ENCODE peak calls at places on chromosomes 3 and 15, in nine cellular contexts. T is right cardiac atrium, J is stomach, D is mesenchymal stem cell, O is OCI-LY7, H is IMR-90, I is esophagus squamous epithelium, K is A549, M is cardiac muscle cell. U is an unnamed sample.

GRCh38 chr15:41727143-41727542 is 47.1 kb upstream of the MAPKBP1 start:
- DNase-seq in T (no peak), I (no peak), D (no peak), K (no peak), H (peak; percentile 49), J (no peak), O (no peak), M (no peak), U (no peak)

GRCh38 chr3:190430906-190431305 is 18.8 kb downstream of the TMEM207 start:
- DNase-seq in J (no peak), I (no peak), O (no peak), D (no peak), T (no peak), M (no peak), H (no peak), K (no peak), U (no peak)

GRCh38 chr3:159038405-159038804 is 236.6 kb downstream of the MFSD1 start:
- DNase-seq in T (no peak), O (no peak), M (no peak), D (no peak), J (no peak), H (no peak), K (no peak), I (no peak), U (no peak)

GRCh38 chr15:88231909-88232308 is 24.6 kb downstream of the NTRK3 start:
- DNase-seq in J (no peak), K (no peak), T (no peak), H (no peak), I (no peak), M (no peak), O (no peak), D (no peak), U (no peak)

GRCh38 chr3:188111002-188111584 is 42.9 kb upstream of the LPP start:
- DNase-seq in O (no peak), I (no peak), M (no peak), K (no peak), T (no peak), H (no peak), D (no peak), J (no peak), U (no peak)

GRCh38 chr15:67850336-67850735 is 10.5 kb upstream of the RNU6-1 start:
- DNase-seq in O (peak; percentile 57), D (no peak), K (no peak), I (no peak), H (no peak), J (no peak), T (no peak), M (no peak), U (no peak)

GRCh38 chr3:117165611-117166051 is 456.1 kb downstream of the TUSC7 start:
- DNase-seq in H (peak; percentile 56), J (no peak), I (no peak), T (no peak), D (no peak), O (no peak), K (no peak), M (no peak), U (no peak)

GRCh38 chr3:130918328-130918727 is 24.4 kb downstream of the ATP2C1 start:
- DNase-seq in D (no peak), H (no peak), J (no peak), K (no peak), O (no peak), I (no peak), M (no peak), T (no peak), U (peak; percentile 55)

GRCh38 chr15:45834622-45835021 is 199.8 kb downstream of the SQOR start:
- DNase-seq in T (no peak), K (no peak), I (no peak), D (no peak), O (no peak), M (no peak), H (no peak), J (no peak), U (no peak)

GRCh38 chr15:35696767-35697231 is 150.8 kb upstream of the DPH6 start:
- DNase-seq in I (no peak), J (no peak), K (peak; percentile 9), M (no peak), H (peak; percentile 93), D (peak; percentile 85), O (no peak), T (no peak), U (no peak)

GRCh38 chr3:139774570-139775302 is 97.0 kb upstream of the NMNAT3 start:
- DNase-seq in J (no peak), D (peak; percentile 72), I (no peak), O (no peak), T (no peak), H (no peak), M (peak; percentile 24), K (no peak), U (no peak)

GRCh38 chr15:41656188-41656587 is 4.0 kb upstream of the MGA start:
- DNase-seq in K (no peak), H (peak; percentile 44), O (no peak), D (peak; percentile 68), J (no peak), I (no peak), M (no peak), T (no peak), U (no peak)

GRCh38 chr15:27869697-27870281 is 229.3 kb downstream of the OCA2 start:
- DNase-seq in H (no peak), O (no peak), D (no peak), T (no peak), I (no peak), K (no peak), J (no peak), M (no peak), U (no peak)

GRCh38 chr3:354433-354832 is 157.9 kb downstream of the CHL1 start:
- DNase-seq in I (no peak), J (no peak), T (no peak), K (peak; percentile 15), O (peak; percentile 68), D (peak; percentile 50), M (peak; percentile 58), H (peak; percentile 64), U (no peak)

GRCh38 chr3:33047842-33048834 is 48.8 kb downstream of the GLB1 start:
- DNase-seq in J (no peak), K (no peak), H (no peak), M (no peak), I (no peak), O (peak; percentile 87), T (no peak), D (no peak), U (no peak)

GRCh38 chr3:62329970-62330369 is 43.4 kb downstream of the FEZF2 start:
- DNase-seq in O (no peak), T (no peak), H (no peak), K (no peak), I (no peak), D (no peak), J (no peak), M (no peak), U (no peak)

GRCh38 chr3:195551381-195551978 is 8.4 kb upstream of the PPP1R2 start:
- DNase-seq in D (no peak), O (no peak), J (no peak), K (no peak), T (peak; percentile 57), I (no peak), H (no peak), M (no peak), U (peak; percentile 68)
- H3K27ac ChIP-seq in D (no peak overlapping the region), O (no peak overlapping the region), J (peak overlapping the region; percentile 54), K (no peak overlapping the region), T (no peak overlapping the region), I (peak overlapping the region; percentile 79), H (no peak overlapping the region), M (no peak overlapping the region), U (no peak overlapping the region)

GRCh38 chr3:120597445-120598049 is 1.4 kb downstream of the NDUFB4 start:
- DNase-seq in M (no peak), I (no peak), D (peak; percentile 12), O (no peak), T (no peak), H (no peak), J (no peak), K (no peak), U (no peak)

GRCh38 chr3:120595788-120596115 is 384 bp upstream of the NDUFB4 start:
- DNase-seq in T (no peak), I (no peak), H (no peak), M (no peak), J (no peak), D (no peak), K (no peak), O (no peak), U (no peak)

GRCh38 chr3:120596116-120596852 is at the start of gene NDUFB4:
- DNase-seq in H (peak; percentile 99), O (peak; percentile 99), T (peak; percentile 99), J (peak; percentile 97), M (peak; percentile 99), D (peak; percentile 99), I (peak; percentile 76), K (peak; percentile 92), U (peak; percentile 97)

GRCh38 chr3:120599211-120599610 is 3.1 kb downstream of the NDUFB4 start:
- DNase-seq in K (no peak), D (no peak), J (no peak), T (no peak), M (no peak), H (no peak), O (no peak), I (no peak), U (no peak)

DNA sequence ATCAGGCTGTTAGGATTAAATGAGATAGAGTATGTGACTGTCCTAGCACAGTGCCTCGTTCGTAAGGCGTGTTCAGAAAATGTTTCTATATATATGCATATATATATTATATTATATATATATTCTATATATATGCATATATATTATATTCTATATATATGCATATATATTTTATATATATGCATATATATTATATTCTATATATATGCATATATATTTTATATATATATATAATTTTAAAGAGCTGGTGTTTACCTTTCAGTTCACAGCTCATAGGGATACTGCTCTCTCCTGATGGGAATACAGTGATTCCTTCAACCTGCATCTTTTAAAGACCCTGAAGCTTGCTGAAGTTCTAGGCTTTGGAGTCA is 702 bp downstream of the NDUFB4 start:
- DNase-seq in M (no peak), D (no peak), O (no peak), I (no peak), H (no peak), J (no peak), T (no peak), K (no peak), U (no peak)
- H3K27ac ChIP-seq in M (peak overlapping the region; percentile 93), D (no peak overlapping the region), O (peak overlapping the region; percentile 61), I (peak overlapping the region; percentile 97), H (peak overlapping the region; percentile 87), J (peak overlapping the region; percentile 91), T (peak overlapping the region; percentile 91), K (peak overlapping the region; percentile 94), U (peak overlapping the region; percentile 86)

GRCh38 chr15:101510212-101511197 is 21.0 kb upstream of the PCSK6 start:
- DNase-seq in K (no peak), T (no peak), I (no peak), D (no peak), O (no peak), H (no peak), J (no peak), M (no peak), U (no peak)
- H3K27ac ChIP-seq in K (no peak overlapping the region), T (no peak overlapping the region), I (no peak overlapping the region), D (no peak overlapping the region), O (no peak overlapping the region), H (no peak overlapping the region), J (no peak overlapping the region), M (no peak overlapping the region), U (no peak overlapping the region)

DNA sequence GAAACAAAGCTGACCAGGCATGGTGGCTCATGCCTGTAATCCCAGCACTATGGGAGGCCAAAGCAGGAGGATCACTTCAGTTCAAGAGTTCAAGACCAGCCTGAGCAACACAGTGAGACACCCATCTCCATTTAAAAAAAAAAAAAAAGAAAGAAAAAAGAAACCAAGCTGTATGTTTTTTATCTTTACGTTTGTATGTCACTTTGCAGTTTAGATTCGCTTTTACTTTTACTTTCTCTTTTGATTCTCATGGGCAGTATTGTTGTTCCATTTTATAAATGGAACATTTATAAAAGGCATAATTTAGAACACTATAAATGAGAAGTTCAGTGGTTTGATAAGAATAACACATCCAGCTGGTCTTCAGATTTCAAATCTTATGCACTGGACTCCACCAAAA is 31.2 kb upstream of the TNIK start:
- DNase-seq in J (no peak), T (no peak), K (no peak), I (no peak), M (no peak), H (peak; percentile 3), O (no peak), D (peak; percentile 11), U (no peak)
- H3K27ac ChIP-seq in J (no peak overlapping the region), T (no peak overlapping the region), K (no peak overlapping the region), I (no peak overlapping the region), M (no peak overlapping the region), H (no peak overlapping the region), O (no peak overlapping the region), D (no peak overlapping the region), U (no peak overlapping the region)